ENCODE peak calls at places on chromosomes 12 and 14, in eight cellular contexts. J is PC-3, N is A673, P is BJ, Y is heart right ventricle, R is mesendoderm, O is tibial artery, V is gastrocnemius medialis. X is an unnamed sample.
A peak's percentile ranks its signal among the peaks of the same experiment; 100 is the strongest.

GRCh38 chr14:68278568-68279436 is 459.2 kb downstream of the RAD51B start:
- DNase-seq in J (peak; percentile 63), N (no peak), P (peak; percentile 38), Y (no peak), R (peak; percentile 34), O (peak; percentile 37), V (no peak), X (peak; percentile 63)

GRCh38 chr14:84025258-84026012 is 1504.5 kb upstream of the FLRT2 start:
- DNase-seq in J (no peak), N (peak; percentile 55), P (no peak), Y (no peak), R (peak; percentile 55), O (no peak), V (no peak), X (no peak)

GRCh38 chr12:96719671-96720362 is 187.2 kb upstream of the NEDD1 start:
- DNase-seq in J (peak; percentile 63), N (no peak), P (no peak), Y (no peak), R (no peak), O (no peak), V (no peak), X (peak; percentile 20)

GRCh38 chr12:45284096-45284901 is 68.4 kb downstream of the ANO6 start:
- DNase-seq in J (peak; percentile 81), N (peak; percentile 56), P (peak; percentile 55), Y (no peak), R (peak; percentile 88), O (no peak), V (no peak), X (peak; percentile 25)

GRCh38 chr12:130286041-130286440 is 51.6 kb upstream of the PIWIL1 start:
- DNase-seq in J (no peak), N (no peak), P (no peak), Y (no peak), R (peak; percentile 72), O (no peak), V (no peak), X (no peak)

GRCh38 chr14:36659010-36659821 is 2.4 kb upstream of the PAX9 start:
- DNase-seq in J (peak; percentile 18), N (no peak), P (no peak), Y (no peak), R (no peak), O (no peak), V (no peak), X (no peak)

GRCh38 chr12:102454808-102455760 is 25.3 kb downstream of the IGF1 start:
- DNase-seq in J (no peak), N (peak; percentile 12), P (peak; percentile 47), Y (no peak), R (no peak), O (peak; percentile 81), V (peak; percentile 37), X (no peak)

GRCh38 chr12:74015118-74015517 is 522.5 kb upstream of the ATXN7L3B start:
- DNase-seq in J (no peak), N (no peak), P (no peak), Y (no peak), R (no peak), O (no peak), V (no peak), X (no peak)

GRCh38 chr12:66623455-66623854 is 55.4 kb downstream of the GRIP1 start:
- DNase-seq in J (peak; percentile 9), N (no peak), P (no peak), Y (no peak), R (no peak), O (no peak), V (no peak), X (peak; percentile 34)

GRCh38 chr14:73787760-73788508 is 63.7 kb upstream of the PTGR2 start:
- DNase-seq in J (peak; percentile 32), N (no peak), P (no peak), Y (no peak), R (no peak), O (no peak), V (no peak), X (peak; percentile 54)

GRCh38 chr12:24901975-24902461 is 46.9 kb downstream of the BCAT1 start:
- DNase-seq in J (no peak), N (no peak), P (no peak), Y (no peak), R (peak; percentile 76), O (no peak), V (no peak), X (no peak)

DNA sequence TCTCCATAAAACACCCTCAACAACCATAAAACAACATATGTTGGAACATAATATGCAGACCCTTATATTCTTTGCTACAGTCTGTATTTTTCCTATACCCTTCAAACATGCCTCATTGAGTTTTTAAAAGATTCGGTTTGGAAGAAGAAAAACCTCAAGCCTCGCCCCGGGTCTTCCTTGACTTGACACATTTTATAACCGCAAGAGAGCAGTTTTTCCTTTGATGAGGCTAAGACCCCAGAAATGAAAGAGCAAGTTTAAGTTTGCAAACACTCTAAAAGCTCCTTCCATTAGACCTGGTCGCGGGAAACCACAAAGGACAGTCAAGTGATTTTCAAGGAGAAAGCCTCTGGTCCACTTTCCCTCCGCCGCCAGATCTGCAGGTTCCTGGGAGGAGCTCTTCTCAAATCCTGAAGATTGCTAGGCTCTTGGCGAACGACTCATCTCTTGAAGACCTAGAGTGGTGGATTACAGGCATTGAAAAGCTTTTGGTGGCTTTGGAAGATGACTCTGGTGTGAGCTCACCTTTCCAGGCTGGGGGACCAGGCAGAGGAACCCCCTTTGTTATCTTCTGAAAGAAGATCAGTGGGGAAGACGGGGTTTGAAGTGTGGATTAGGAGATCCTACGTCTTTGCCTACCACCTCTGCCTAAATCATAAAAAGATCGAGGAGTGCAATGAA is at the start of gene ASCL4:
- DNase-seq in J (no peak), N (no peak), P (no peak), Y (no peak), R (peak; percentile 13), O (no peak), V (no peak), X (no peak)
- H3K4me3 ChIP-seq in J (no peak within 1 kb of the TSS), N (no peak within 1 kb of the TSS), P (no peak within 1 kb of the TSS), Y (peak within 1 kb of the TSS; percentile 40), R (no peak within 1 kb of the TSS), O (peak within 1 kb of the TSS; percentile 30), V (peak within 1 kb of the TSS; percentile 18), X (no peak within 1 kb of the TSS)

GRCh38 chr14:54451961-54452360 is 10.8 kb upstream of the CNIH1 start:
- DNase-seq in J (no peak), N (no peak), P (no peak), Y (no peak), R (no peak), O (no peak), V (no peak), X (no peak)
- H3K27me3 ChIP-seq in J (no peaks in the 10 kb centered on the region), N (no peaks in the 10 kb centered on the region), P (no peaks in the 10 kb centered on the region), Y (no peaks in the 10 kb centered on the region), R (no peaks in the 10 kb centered on the region), O (no peaks in the 10 kb centered on the region), V (no peaks in the 10 kb centered on the region), X (no peaks in the 10 kb centered on the region)

GRCh38 chr12:106137456-106138278 is 1.1 kb downstream of the NUAK1 start:
- DNase-seq in J (no peak), N (no peak), P (no peak), Y (no peak), R (no peak), O (no peak), V (no peak), X (no peak)

GRCh38 chr12:106136263-106136662 is 2.5 kb downstream of the NUAK1 start:
- DNase-seq in J (peak; percentile 95), N (peak; percentile 89), P (peak; percentile 62), Y (peak; percentile 91), R (peak; percentile 92), O (peak; percentile 92), V (peak; percentile 70), X (peak; percentile 81)

GRCh38 chr12:106138646-106139421 is at the start of gene NUAK1:
- DNase-seq in J (peak; percentile 54), N (peak; percentile 52), P (no peak), Y (peak; percentile 88), R (peak; percentile 92), O (peak; percentile 48), V (peak; percentile 44), X (no peak)

GRCh38 chr12:106139422-106140141 is 828 bp upstream of the NUAK1 start:
- DNase-seq in J (peak; percentile 72), N (peak; percentile 70), P (no peak), Y (peak; percentile 79), R (peak; percentile 94), O (peak; percentile 78), V (peak; percentile 83), X (no peak)

DNA sequence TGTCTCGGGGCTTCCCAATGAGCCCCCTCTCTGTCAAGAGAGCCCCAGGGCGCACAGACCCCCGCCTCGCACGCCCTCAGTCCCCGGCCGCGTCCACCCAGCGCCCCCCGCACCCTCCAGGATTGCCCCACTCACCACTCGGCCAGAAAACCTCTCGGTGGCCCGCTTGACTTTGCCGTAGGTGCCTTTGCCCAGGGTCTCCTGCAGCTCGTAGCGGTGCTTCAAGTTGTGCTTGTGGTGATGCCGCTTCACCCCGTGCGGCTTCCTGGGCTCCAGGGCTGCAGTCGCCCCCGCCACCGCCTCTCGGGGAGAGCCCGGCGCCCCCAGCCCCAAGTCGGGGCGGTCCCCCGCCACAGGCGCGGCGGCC is 492 bp downstream of the NUAK1 start:
- DNase-seq in J (peak; percentile 21), N (no peak), P (no peak), Y (peak; percentile 31), R (no peak), O (no peak), V (no peak), X (no peak)
- H3K4me3 ChIP-seq in J (peak overlapping the region; percentile 82), N (peak overlapping the region; percentile 67), P (peak overlapping the region; percentile 85), Y (peak overlapping the region; percentile 79), R (peak overlapping the region; percentile 87), O (peak overlapping the region; percentile 82), V (peak overlapping the region; percentile 87), X (peak overlapping the region; percentile 58)

DNA sequence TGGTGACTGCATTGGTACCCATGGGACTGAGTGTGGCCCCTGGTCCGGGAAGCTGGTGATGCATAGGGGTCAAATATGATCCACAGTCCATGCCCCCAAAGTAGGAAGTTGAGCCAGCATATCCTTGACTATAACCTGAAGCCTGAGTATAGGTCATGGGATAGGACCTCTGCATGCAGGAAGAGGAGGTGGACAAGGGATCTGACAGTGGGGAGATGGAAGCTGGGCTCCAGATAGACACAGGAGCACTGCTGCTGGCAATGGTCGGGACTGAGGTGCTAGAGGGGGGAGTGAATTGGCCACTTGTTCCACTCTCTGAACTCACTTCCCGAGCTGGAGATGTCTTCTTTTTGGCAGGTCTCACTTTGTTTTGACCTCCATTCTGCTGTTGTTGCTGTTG is 8.4 kb downstream of the OTX2 start:
- DNase-seq in J (no peak), N (peak; percentile 3), P (no peak), Y (no peak), R (no peak), O (no peak), V (no peak), X (no peak)
- H3K27me3 ChIP-seq in J (peaks cover 96% of the 10 kb centered on the region), N (no peaks in the 10 kb centered on the region), P (peaks cover 57% of the 10 kb centered on the region), Y (peaks cover 100% of the 10 kb centered on the region), R (peaks cover 2% of the 10 kb centered on the region), O (peaks cover 95% of the 10 kb centered on the region), V (peaks cover 92% of the 10 kb centered on the region), X (peaks cover 63% of the 10 kb centered on the region)

X was measured in bronchial epithelial cell.